ENCODE peak calls at places on chromosomes 5 and 9, in nine cellular contexts. Y, W, J, N, R, Z, C, P and A are unnamed samples.

GRCh38 chr5:114223866-114224265 is 138.0 kb upstream of the KCNN2 start:
- DNase-seq in Y (peak; percentile 4), W (peak; percentile 21), J (no peak), N (no peak), R (peak; percentile 52), Z (no peak), C (peak; percentile 14), P (no peak), A (peak; percentile 38)

GRCh38 chr5:136811551-136811950 is 446.2 kb upstream of the TRPC7 start:
- DNase-seq in Y (peak; percentile 93), W (no peak), J (no peak), N (peak; percentile 93), R (no peak), Z (no peak), C (peak; percentile 75), P (no peak), A (peak; percentile 68)

GRCh38 chr9:19992556-19992955 is 203.7 kb upstream of the SLC24A2 start:
- DNase-seq in Y (peak; percentile 89), W (no peak), J (no peak), N (peak; percentile 96), R (no peak), Z (no peak), C (no peak), P (no peak), A (no peak)

GRCh38 chr5:159878988-159879471 is 37.3 kb upstream of the ADRA1B start:
- DNase-seq in Y (peak; percentile 92), W (no peak), J (peak; percentile 55), N (peak; percentile 84), R (peak; percentile 92), Z (peak; percentile 10), C (no peak), P (peak; percentile 71), A (peak; percentile 89)

GRCh38 chr5:80926536-80926935 is 33.6 kb upstream of the RASGRF2 start:
- DNase-seq in Y (no peak), W (no peak), J (no peak), N (no peak), R (no peak), Z (no peak), C (no peak), P (no peak), A (no peak)

GRCh38 chr5:142515036-142515435 is 170.9 kb downstream of the FGF1 start:
- DNase-seq in Y (peak; percentile 33), W (no peak), J (no peak), N (no peak), R (no peak), Z (no peak), C (no peak), P (no peak), A (peak; percentile 30)

GRCh38 chr9:76905984-76906861 is at the start of gene PRUNE2:
- DNase-seq in Y (peak; percentile 86), W (peak; percentile 41), J (peak; percentile 80), N (peak; percentile 84), R (peak; percentile 98), Z (peak; percentile 83), C (peak; percentile 42), P (peak; percentile 84), A (peak; percentile 85)

GRCh38 chr5:78472469-78473106 is 112.2 kb downstream of the SCAMP1 start:
- DNase-seq in Y (peak; percentile 28), W (no peak), J (no peak), N (peak; percentile 15), R (no peak), Z (no peak), C (no peak), P (no peak), A (peak; percentile 69)

GRCh38 chr5:157269165-157269671 is 3.3 kb downstream of the CYFIP2 start:
- DNase-seq in Y (no peak), W (peak; percentile 32), J (no peak), N (no peak), R (peak; percentile 75), Z (no peak), C (no peak), P (no peak), A (no peak)

GRCh38 chr9:75683591-75683990 is 206.9 kb upstream of the PCSK5 start:
- DNase-seq in Y (peak; percentile 10), W (no peak), J (no peak), N (peak; percentile 2), R (no peak), Z (no peak), C (no peak), P (no peak), A (no peak)

GRCh38 chr5:154367101-154367500 is 78.7 kb upstream of the SAP30L start:
- DNase-seq in Y (peak; percentile 75), W (peak; percentile 75), J (no peak), N (peak; percentile 60), R (no peak), Z (no peak), C (no peak), P (no peak), A (no peak)

GRCh38 chr9:14212697-14213420 is 101.1 kb downstream of the NFIB start:
- DNase-seq in Y (no peak), W (no peak), J (no peak), N (no peak), R (no peak), Z (no peak), C (no peak), P (no peak), A (no peak)

GRCh38 chr5:79666758-79667157 is 22.9 kb upstream of the CMYA5 start:
- DNase-seq in Y (no peak), W (peak; percentile 22), J (no peak), N (no peak), R (no peak), Z (no peak), C (no peak), P (no peak), A (no peak)

GRCh38 chr9:80500300-80500699 is 928.5 kb downstream of the TLE4 start:
- DNase-seq in Y (no peak), W (peak; percentile 8), J (no peak), N (no peak), R (no peak), Z (no peak), C (no peak), P (no peak), A (no peak)

GRCh38 chr9:33161589-33162132 is 5.5 kb downstream of the B4GALT1 start:
- DNase-seq in Y (peak; percentile 54), W (no peak), J (peak; percentile 75), N (no peak), R (no peak), Z (no peak), C (no peak), P (no peak), A (no peak)
- H3K4me3 ChIP-seq in Y (no peak overlapping the region), W (peak overlapping the region; percentile 42), J (no peak overlapping the region), N (peak overlapping the region; percentile 24), R (peak overlapping the region; percentile 8), Z (no peak overlapping the region), C (peak overlapping the region; percentile 15), P (no peak overlapping the region), A (peak overlapping the region; percentile 27)

GRCh38 chr5:36459191-36460135 is 146.9 kb upstream of the SLC1A3 start:
- DNase-seq in Y (peak; percentile 26), W (peak; percentile 17), J (no peak), N (no peak), R (peak; percentile 68), Z (no peak), C (no peak), P (no peak), A (no peak)
- TF ChIP-seq CTCF in Y (peak; percentile 44), W (peak; percentile 40), J (no peak), N (no peak), R (peak; percentile 85), Z (peak; percentile 34), C (peak; percentile 37), P (peak; percentile 16), A (peak; percentile 25)

DNA sequence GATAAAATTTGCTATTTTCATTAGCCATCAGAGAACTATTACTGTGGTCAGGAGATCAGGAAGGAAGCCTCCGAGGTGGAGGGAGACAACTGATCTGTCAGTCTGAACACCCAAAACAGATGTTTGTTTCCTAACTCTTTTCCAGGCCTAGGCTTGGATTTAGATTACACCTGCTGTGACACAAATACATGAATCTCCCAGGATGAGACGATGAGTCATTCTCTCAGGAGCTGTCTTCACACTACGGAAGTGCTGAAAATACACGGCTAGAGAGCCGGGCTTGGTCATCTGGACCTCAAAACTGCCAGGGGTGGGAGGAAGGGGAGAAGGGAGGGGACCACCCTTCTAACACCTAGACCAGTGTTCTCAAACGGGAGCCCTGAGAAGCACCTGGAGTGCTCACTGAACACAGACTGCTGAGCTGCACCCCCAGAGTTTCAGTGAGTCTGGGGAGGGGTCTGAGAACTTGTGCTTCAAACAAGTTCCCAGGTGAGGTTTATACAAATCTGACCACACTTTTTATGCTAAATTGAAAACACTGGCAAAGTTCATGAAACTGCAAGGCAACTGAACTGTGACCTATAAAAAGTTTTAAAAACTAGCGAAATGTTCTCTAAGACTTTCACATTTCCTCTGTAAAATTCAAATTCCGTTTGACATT is 80.3 kb upstream of the EQTN start:
- DNase-seq in Y (peak; percentile 20), W (peak; percentile 49), J (no peak), N (no peak), R (peak; percentile 72), Z (no peak), C (no peak), P (no peak), A (no peak)
- H3K4me3 ChIP-seq in Y (no peak overlapping the region), W (peak overlapping the region; percentile 4), J (no peak overlapping the region), N (no peak overlapping the region), R (no peak overlapping the region), Z (no peak overlapping the region), C (no peak overlapping the region), P (no peak overlapping the region), A (no peak overlapping the region)

DNA sequence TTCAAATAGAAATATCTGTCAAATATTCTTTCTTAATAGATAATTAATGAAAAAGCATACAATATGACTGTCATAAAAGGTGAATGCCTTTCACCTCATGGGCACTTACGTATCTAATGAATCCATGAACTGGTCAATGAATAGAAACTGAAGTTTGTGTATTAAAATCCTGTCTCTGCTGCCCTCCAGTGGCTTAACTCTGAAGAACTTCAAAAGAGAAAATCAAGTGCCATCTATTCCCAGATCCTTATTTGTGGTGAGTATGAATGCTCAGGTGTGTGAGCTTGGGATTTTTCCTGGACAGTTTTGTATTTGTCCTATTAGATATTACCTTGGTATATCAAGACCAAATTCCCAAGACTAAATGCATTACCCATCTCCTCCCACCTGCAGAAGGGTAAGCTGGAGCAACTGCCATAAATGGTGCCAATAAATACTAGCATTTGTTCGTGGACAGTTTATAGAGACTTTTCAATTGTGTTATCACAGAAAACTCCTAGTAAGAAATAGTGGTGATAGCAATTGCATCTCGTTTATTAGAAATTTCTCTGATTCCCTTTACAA is 44.0 kb upstream of the SVEP1 start:
- DNase-seq in Y (peak; percentile 72), W (peak; percentile 70), J (peak; percentile 56), N (peak; percentile 16), R (peak; percentile 72), Z (no peak), C (no peak), P (no peak), A (peak; percentile 80)
- TF ChIP-seq CTCF in Y (peak; percentile 58), W (peak; percentile 59), J (peak; percentile 45), N (peak; percentile 60), R (peak; percentile 83), Z (no peak), C (peak; percentile 48), P (peak; percentile 87), A (peak; percentile 58)